ENCODE peak calls at places on chromosome 2, in ten cellular contexts. X is epithelial cell of esophagus; F is posterior cingulate gyrus; J is stimulated activated CD4-positive, alpha-beta T cell treated with anti-CD3 and anti-CD28 coated beads, Interleukin-15, amount 100 ng/mL, for 1 hour; R is anterior cingulate cortex; L is iris pigment epithelial cell; O is WTC11; A is activated CD4-positive, CD25-positive, alpha-beta regulatory T cell treated with anti-CD3 and anti-CD28 coated beads, Interleukin-2, amount 50 U/mL, for 72 hours; I is T-helper 9 cell; Y is GM03348. Z is an unnamed sample.

GRCh38 chr2:150466770-150467640 is 20.5 kb downstream of the RND3 start:
- DNase-seq in X (peak), F (no peak), J (no peak), R (no peak), L (peak), O (no peak), A (no peak), I (no peak), Y (peak), Z (no peak)

GRCh38 chr2:74385396-74385795 is 5.3 kb upstream of the DCTN1 start:
- DNase-seq in X (no peak), F (peak), J (no peak), R (peak), L (no peak), O (no peak), A (no peak), I (no peak), Y (no peak), Z (no peak)

GRCh38 chr2:18378020-18378653 is 182.3 kb downstream of the RDH14 start:
- DNase-seq in X (peak), F (peak), J (no peak), R (no peak), L (peak), O (peak), A (no peak), I (no peak), Y (peak), Z (no peak)

GRCh38 chr2:148643998-148644884 is at the start of gene EPC2:
- DNase-seq in X (peak), F (peak), J (peak), R (peak), L (peak), O (peak), A (peak), I (peak), Y (peak), Z (peak)

GRCh38 chr2:71949537-71949798 is 198.2 kb downstream of the CYP26B1 start:
- DNase-seq in X (no peak), F (no peak), J (no peak), R (no peak), L (no peak), O (no peak), A (no peak), I (no peak), Y (no peak), Z (no peak)

GRCh38 chr2:230052299-230052698 is 16.4 kb downstream of the SLC16A14 start:
- DNase-seq in X (no peak), F (no peak), J (no peak), R (no peak), L (peak), O (no peak), A (no peak), I (no peak), Y (no peak), Z (no peak)

GRCh38 chr2:40545645-40546044 is 93.8 kb upstream of the SLC8A1 start:
- DNase-seq in X (no peak), F (no peak), J (no peak), R (no peak), L (no peak), O (no peak), A (no peak), I (no peak), Y (no peak), Z (no peak)

GRCh38 chr2:226652388-226652787 is 147.2 kb downstream of the IRS1 start:
- DNase-seq in X (peak), F (no peak), J (no peak), R (no peak), L (peak), O (no peak), A (no peak), I (no peak), Y (peak), Z (no peak)